ENCODE peak calls at places on chromosomes 5 and 9, in eight cellular contexts. One of them, this sample, is unnamed.
A peak's percentile ranks its signal among the peaks of the same experiment; 100 is the strongest.

GRCh38 chr5:160451281-160451680 is 29.6 kb downstream of the PTTG1 start:
- DNase-seq in upper lobe of right lung: no peak
- DNase-seq in heart right ventricle: no peak
- DNase-seq in prostate gland: no peak
- DNase-seq in GM06990: no peak
- DNase-seq in mucosa of descending colon: no peak
- DNase-seq in GM23248: peak; percentile 21
- DNase-seq in AG04449: no peak
- DNase-seq in this sample: no peak

GRCh38 chr5:65948115-65948772 is 21.9 kb downstream of the ERBIN start:
- DNase-seq in upper lobe of right lung: no peak
- DNase-seq in heart right ventricle: no peak
- DNase-seq in prostate gland: no peak
- DNase-seq in GM06990: no peak
- DNase-seq in mucosa of descending colon: no peak
- DNase-seq in GM23248: no peak
- DNase-seq in AG04449: no peak
- DNase-seq in this sample: no peak

GRCh38 chr9:127885508-127886281 is 8.2 kb upstream of the AK1 start:
- DNase-seq in upper lobe of right lung: peak; percentile 52
- DNase-seq in heart right ventricle: no peak
- DNase-seq in prostate gland: no peak
- DNase-seq in GM06990: no peak
- DNase-seq in mucosa of descending colon: no peak
- DNase-seq in GM23248: no peak
- DNase-seq in AG04449: no peak
- DNase-seq in this sample: no peak

GRCh38 chr9:73548201-73548600 is 396.5 kb downstream of the ANXA1 start:
- DNase-seq in upper lobe of right lung: no peak
- DNase-seq in heart right ventricle: no peak
- DNase-seq in prostate gland: no peak
- DNase-seq in GM06990: no peak
- DNase-seq in mucosa of descending colon: no peak
- DNase-seq in GM23248: no peak
- DNase-seq in AG04449: no peak
- DNase-seq in this sample: no peak

GRCh38 chr9:27227192-27227591 is 69.8 kb downstream of the EQTN start:
- DNase-seq in upper lobe of right lung: no peak
- DNase-seq in heart right ventricle: no peak
- DNase-seq in prostate gland: no peak
- DNase-seq in GM06990: no peak
- DNase-seq in mucosa of descending colon: no peak
- DNase-seq in GM23248: peak; percentile 59
- DNase-seq in AG04449: no peak
- DNase-seq in this sample: no peak

GRCh38 chr9:112000743-112001142 is 104.1 kb downstream of the UGCG start:
- DNase-seq in upper lobe of right lung: no peak
- DNase-seq in heart right ventricle: no peak
- DNase-seq in prostate gland: no peak
- DNase-seq in GM06990: no peak
- DNase-seq in mucosa of descending colon: no peak
- DNase-seq in GM23248: no peak
- DNase-seq in AG04449: no peak
- DNase-seq in this sample: no peak

GRCh38 chr9:112157087-112157486 is 18.0 kb downstream of the SUSD1 start:
- DNase-seq in upper lobe of right lung: no peak
- DNase-seq in heart right ventricle: no peak
- DNase-seq in prostate gland: no peak
- DNase-seq in GM06990: no peak
- DNase-seq in mucosa of descending colon: no peak
- DNase-seq in GM23248: no peak
- DNase-seq in AG04449: no peak
- DNase-seq in this sample: no peak

GRCh38 chr5:173926359-173926758 is 38.2 kb downstream of the CPEB4 start:
- DNase-seq in upper lobe of right lung: no peak
- DNase-seq in heart right ventricle: peak; percentile 62
- DNase-seq in prostate gland: no peak
- DNase-seq in GM06990: no peak
- DNase-seq in mucosa of descending colon: no peak
- DNase-seq in GM23248: peak; percentile 68
- DNase-seq in AG04449: no peak
- DNase-seq in this sample: peak; percentile 57

GRCh38 chr5:15376803-15377202 is 123.2 kb upstream of the FBXL7 start:
- DNase-seq in upper lobe of right lung: no peak
- DNase-seq in heart right ventricle: no peak
- DNase-seq in prostate gland: no peak
- DNase-seq in GM06990: no peak
- DNase-seq in mucosa of descending colon: no peak
- DNase-seq in GM23248: peak; percentile 18
- DNase-seq in AG04449: no peak
- DNase-seq in this sample: no peak

GRCh38 chr9:113590991-113591898 is 127.7 kb downstream of the RGS3 start:
- DNase-seq in upper lobe of right lung: peak; percentile 79
- DNase-seq in heart right ventricle: peak; percentile 85
- DNase-seq in prostate gland: peak; percentile 75
- DNase-seq in GM06990: peak; percentile 72
- DNase-seq in mucosa of descending colon: no peak
- DNase-seq in GM23248: peak; percentile 80
- DNase-seq in AG04449: no peak
- DNase-seq in this sample: no peak

GRCh38 chr5:157657516-157657915 is 5.3 kb upstream of the SOX30 start:
- DNase-seq in upper lobe of right lung: no peak
- DNase-seq in heart right ventricle: no peak
- DNase-seq in prostate gland: no peak
- DNase-seq in GM06990: no peak
- DNase-seq in mucosa of descending colon: no peak
- DNase-seq in GM23248: no peak
- DNase-seq in AG04449: no peak
- DNase-seq in this sample: no peak

GRCh38 chr9:134676886-134677285 is 35.3 kb downstream of the COL5A1 start:
- DNase-seq in upper lobe of right lung: peak; percentile 38
- DNase-seq in heart right ventricle: no peak
- DNase-seq in prostate gland: no peak
- DNase-seq in GM06990: no peak
- DNase-seq in mucosa of descending colon: no peak
- DNase-seq in GM23248: no peak
- DNase-seq in AG04449: no peak
- DNase-seq in this sample: no peak

GRCh38 chr5:124056326-124057160 is 544.6 kb downstream of the CSNK1G3 start:
- DNase-seq in upper lobe of right lung: peak; percentile 53
- DNase-seq in heart right ventricle: no peak
- DNase-seq in prostate gland: no peak
- DNase-seq in GM06990: peak; percentile 39
- DNase-seq in mucosa of descending colon: no peak
- DNase-seq in GM23248: no peak
- DNase-seq in AG04449: no peak
- DNase-seq in this sample: no peak

GRCh38 chr5:9483251-9483650 is 62.6 kb downstream of the SEMA5A start:
- DNase-seq in upper lobe of right lung: no peak
- DNase-seq in heart right ventricle: no peak
- DNase-seq in prostate gland: no peak
- DNase-seq in GM06990: no peak
- DNase-seq in mucosa of descending colon: no peak
- DNase-seq in GM23248: no peak
- DNase-seq in AG04449: no peak
- DNase-seq in this sample: no peak

GRCh38 chr9:116687762-116688160 is 656 bp downstream of the TRIM32 start:
- DNase-seq in upper lobe of right lung: no peak
- DNase-seq in heart right ventricle: no peak
- DNase-seq in prostate gland: no peak
- DNase-seq in GM06990: no peak
- DNase-seq in mucosa of descending colon: no peak
- DNase-seq in GM23248: peak; percentile 48
- DNase-seq in AG04449: no peak
- DNase-seq in this sample: no peak

GRCh38 chr9:2116073-2116472 is 100.9 kb downstream of the SMARCA2 start:
- DNase-seq in upper lobe of right lung: no peak
- DNase-seq in heart right ventricle: no peak
- DNase-seq in prostate gland: no peak
- DNase-seq in GM06990: no peak
- DNase-seq in mucosa of descending colon: no peak
- DNase-seq in GM23248: peak; percentile 44
- DNase-seq in AG04449: no peak
- DNase-seq in this sample: no peak

GRCh38 chr5:14728109-14728938 is 63.8 kb downstream of the OTULIN start:
- DNase-seq in upper lobe of right lung: no peak
- DNase-seq in heart right ventricle: no peak
- DNase-seq in prostate gland: no peak
- DNase-seq in GM06990: no peak
- DNase-seq in mucosa of descending colon: peak; percentile 68
- DNase-seq in GM23248: no peak
- DNase-seq in AG04449: no peak
- DNase-seq in this sample: no peak

GRCh38 chr5:10556331-10556807 is 7.5 kb upstream of the ANKRD33B start:
- DNase-seq in upper lobe of right lung: no peak
- DNase-seq in heart right ventricle: no peak
- DNase-seq in prostate gland: no peak
- DNase-seq in GM06990: no peak
- DNase-seq in mucosa of descending colon: no peak
- DNase-seq in GM23248: peak; percentile 87
- DNase-seq in AG04449: no peak
- DNase-seq in this sample: peak; percentile 48

DNA sequence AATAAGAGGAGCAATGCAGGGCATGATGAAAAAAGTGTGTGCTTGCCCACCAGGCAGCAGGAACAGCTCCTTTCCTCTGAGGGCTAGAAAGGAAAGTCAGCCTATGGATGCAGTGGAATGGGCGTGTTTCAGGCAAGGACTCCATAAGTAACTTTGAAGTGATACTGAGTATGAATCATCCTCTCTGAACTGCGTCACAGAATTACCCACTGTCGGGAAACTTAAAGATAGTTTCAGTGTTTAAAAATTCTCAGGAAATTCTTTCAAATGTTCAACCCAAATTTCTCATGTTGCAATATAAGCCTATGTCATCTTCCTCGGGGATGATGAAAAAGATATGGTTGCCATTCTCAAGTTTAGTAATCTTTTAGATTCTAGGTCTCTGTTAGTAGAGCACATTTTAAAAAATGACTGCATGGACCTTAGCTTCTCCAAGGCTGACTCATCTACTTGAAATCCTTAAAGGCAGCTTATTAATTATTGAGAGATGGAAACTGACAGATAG is 27.7 kb downstream of the PTCD2 start:
- DNase-seq in upper lobe of right lung: no peak
- DNase-seq in heart right ventricle: no peak
- DNase-seq in prostate gland: no peak
- DNase-seq in GM06990: no peak
- DNase-seq in mucosa of descending colon: no peak
- DNase-seq in GM23248: peak; percentile 96
- DNase-seq in AG04449: peak; percentile 84
- DNase-seq in this sample: no peak
- H3K4me3 ChIP-seq in upper lobe of right lung: no peak overlapping the region
- H3K4me3 ChIP-seq in heart right ventricle: no peak overlapping the region
- H3K4me3 ChIP-seq in prostate gland: no peak overlapping the region
- H3K4me3 ChIP-seq in GM06990: no peak overlapping the region
- H3K4me3 ChIP-seq in mucosa of descending colon: no peak overlapping the region
- H3K4me3 ChIP-seq in GM23248: peak overlapping the region; percentile 35
- H3K4me3 ChIP-seq in AG04449: no peak overlapping the region
- H3K4me3 ChIP-seq in this sample: no peak overlapping the region

GRCh38 chr5:1156754-1157460 is 44.5 kb upstream of the SLC6A19 start:
- DNase-seq in upper lobe of right lung: no peak
- DNase-seq in heart right ventricle: no peak
- DNase-seq in prostate gland: no peak
- DNase-seq in GM06990: no peak
- DNase-seq in mucosa of descending colon: no peak
- DNase-seq in GM23248: no peak
- DNase-seq in AG04449: no peak
- DNase-seq in this sample: no peak

GRCh38 chr5:1155191-1156032 is 43.5 kb upstream of the SLC12A7 start:
- DNase-seq in upper lobe of right lung: no peak
- DNase-seq in heart right ventricle: no peak
- DNase-seq in prostate gland: no peak
- DNase-seq in GM06990: no peak
- DNase-seq in mucosa of descending colon: no peak
- DNase-seq in GM23248: no peak
- DNase-seq in AG04449: no peak
- DNase-seq in this sample: no peak

GRCh38 chr5:1153428-1153827 is 41.6 kb upstream of the SLC12A7 start:
- DNase-seq in upper lobe of right lung: no peak
- DNase-seq in heart right ventricle: no peak
- DNase-seq in prostate gland: no peak
- DNase-seq in GM06990: no peak
- DNase-seq in mucosa of descending colon: no peak
- DNase-seq in GM23248: no peak
- DNase-seq in AG04449: no peak
- DNase-seq in this sample: no peak

GRCh38 chr5:1158647-1159340 is 42.6 kb upstream of the SLC6A19 start:
- DNase-seq in upper lobe of right lung: no peak
- DNase-seq in heart right ventricle: no peak
- DNase-seq in prostate gland: no peak
- DNase-seq in GM06990: no peak
- DNase-seq in mucosa of descending colon: no peak
- DNase-seq in GM23248: no peak
- DNase-seq in AG04449: no peak
- DNase-seq in this sample: no peak

GRCh38 chr5:1156033-1156753 is 44.3 kb upstream of the SLC12A7 start:
- DNase-seq in upper lobe of right lung: no peak
- DNase-seq in heart right ventricle: no peak
- DNase-seq in prostate gland: no peak
- DNase-seq in GM06990: no peak
- DNase-seq in mucosa of descending colon: no peak
- DNase-seq in GM23248: no peak
- DNase-seq in AG04449: no peak
- DNase-seq in this sample: no peak
- H3K4me3 ChIP-seq in upper lobe of right lung: no peak overlapping the region
- H3K4me3 ChIP-seq in heart right ventricle: no peak overlapping the region
- H3K4me3 ChIP-seq in prostate gland: peak overlapping the region; percentile 29
- H3K4me3 ChIP-seq in GM06990: no peak overlapping the region
- H3K4me3 ChIP-seq in mucosa of descending colon: no peak overlapping the region
- H3K4me3 ChIP-seq in GM23248: no peak overlapping the region
- H3K4me3 ChIP-seq in AG04449: no peak overlapping the region
- H3K4me3 ChIP-seq in this sample: no peak overlapping the region

GRCh38 chr9:103661663-103662062 is 432.4 kb upstream of the SMC2 start:
- DNase-seq in upper lobe of right lung: no peak
- DNase-seq in heart right ventricle: no peak
- DNase-seq in prostate gland: no peak
- DNase-seq in GM06990: no peak
- DNase-seq in mucosa of descending colon: no peak
- DNase-seq in GM23248: no peak
- DNase-seq in AG04449: no peak
- DNase-seq in this sample: no peak

GRCh38 chr9:103658156-103658555 is 436.0 kb upstream of the SMC2 start:
- DNase-seq in upper lobe of right lung: no peak
- DNase-seq in heart right ventricle: no peak
- DNase-seq in prostate gland: no peak
- DNase-seq in GM06990: no peak
- DNase-seq in mucosa of descending colon: no peak
- DNase-seq in GM23248: no peak
- DNase-seq in AG04449: no peak
- DNase-seq in this sample: no peak

GRCh38 chr9:103660830-103661229 is 433.3 kb upstream of the SMC2 start:
- DNase-seq in upper lobe of right lung: no peak
- DNase-seq in heart right ventricle: no peak
- DNase-seq in prostate gland: no peak
- DNase-seq in GM06990: no peak
- DNase-seq in mucosa of descending colon: no peak
- DNase-seq in GM23248: no peak
- DNase-seq in AG04449: no peak
- DNase-seq in this sample: no peak
- H3K4me3 ChIP-seq in upper lobe of right lung: no peak overlapping the region
- H3K4me3 ChIP-seq in heart right ventricle: no peak overlapping the region
- H3K4me3 ChIP-seq in prostate gland: no peak overlapping the region
- H3K4me3 ChIP-seq in GM06990: no peak overlapping the region
- H3K4me3 ChIP-seq in mucosa of descending colon: no peak overlapping the region
- H3K4me3 ChIP-seq in GM23248: no peak overlapping the region
- H3K4me3 ChIP-seq in AG04449: no peak overlapping the region
- H3K4me3 ChIP-seq in this sample: no peak overlapping the region

GRCh38 chr9:100580255-100580654 is 2.4 kb downstream of the CAVIN4 start:
- DNase-seq in upper lobe of right lung: no peak
- DNase-seq in heart right ventricle: peak; percentile 28
- DNase-seq in prostate gland: no peak
- DNase-seq in GM06990: no peak
- DNase-seq in mucosa of descending colon: no peak
- DNase-seq in GM23248: no peak
- DNase-seq in AG04449: no peak
- DNase-seq in this sample: no peak
- H3K4me3 ChIP-seq in upper lobe of right lung: no peak overlapping the region
- H3K4me3 ChIP-seq in heart right ventricle: no peak overlapping the region
- H3K4me3 ChIP-seq in prostate gland: no peak overlapping the region
- H3K4me3 ChIP-seq in GM06990: no peak overlapping the region
- H3K4me3 ChIP-seq in mucosa of descending colon: no peak overlapping the region
- H3K4me3 ChIP-seq in GM23248: no peak overlapping the region
- H3K4me3 ChIP-seq in AG04449: no peak overlapping the region
- H3K4me3 ChIP-seq in this sample: no peak overlapping the region

This sample was measured in Panc1.